ENCODE peak calls at places on chromosomes 13 and 19, in seven cellular contexts. F is PC-3, I is heart right ventricle, Z is heart left ventricle, B is mesendoderm, S is endodermal cell, Y is fibroblast of lung. K is an unnamed sample.

GRCh38 chr19:46515879-46516350 is 20.2 kb upstream of the PNMA8B start:
- DNase-seq in Y (peak; percentile 36), I (no peak), B (peak; percentile 67), Z (no peak), F (peak; percentile 59), S (no peak), K (no peak)

GRCh38 chr13:43751624-43752023 is 35.1 kb downstream of the ENOX1 start:
- DNase-seq in F (no peak), Z (no peak), S (no peak), I (no peak), B (no peak), Y (no peak), K (no peak)

GRCh38 chr13:40125336-40125735 is 469.9 kb downstream of the COG6 start:
- DNase-seq in I (no peak), Z (no peak), Y (no peak), B (no peak), S (no peak), F (no peak), K (no peak)

GRCh38 chr19:27911122-27911898 is 1301.6 kb downstream of the UQCRFS1 start:
- DNase-seq in F (no peak), I (no peak), B (no peak), Z (no peak), Y (no peak), S (peak; percentile 8), K (no peak)

GRCh38 chr13:113742445-113743120 is 16.4 kb upstream of the TMEM255B start:
- DNase-seq in F (peak; percentile 7), Y (no peak), I (no peak), S (no peak), B (no peak), Z (no peak), K (no peak)

GRCh38 chr19:9877775-9878510 is 42.8 kb downstream of the PIN1 start:
- DNase-seq in Y (peak; percentile 59), Z (no peak), B (no peak), F (peak; percentile 68), S (no peak), I (no peak), K (peak; percentile 58)

GRCh38 chr19:49506575-49507105 is 5.8 kb upstream of the FCGRT start:
- DNase-seq in Y (no peak), Z (peak; percentile 44), S (peak; percentile 96), B (peak; percentile 90), I (no peak), F (peak; percentile 83), K (no peak)

GRCh38 chr19:14514215-14514871 is 3.9 kb downstream of the DNAJB1 start:
- DNase-seq in I (no peak), Y (no peak), F (no peak), B (no peak), Z (no peak), S (no peak), K (no peak)

GRCh38 chr19:5484398-5485285 is 29.4 kb downstream of the ZNRF4 start:
- DNase-seq in Z (no peak), I (no peak), B (peak; percentile 91), Y (peak; percentile 71), S (peak; percentile 89), F (no peak), K (no peak)

GRCh38 chr19:5491565-5491964 is 36.3 kb downstream of the ZNRF4 start:
- DNase-seq in F (no peak), S (no peak), I (no peak), Z (no peak), Y (no peak), B (no peak), K (no peak)

GRCh38 chr19:8361921-8362793 is 1.8 kb upstream of the ANGPTL4 start:
- DNase-seq in F (peak; percentile 100), I (peak; percentile 95), Z (peak; percentile 97), Y (peak; percentile 96), S (no peak), B (no peak), K (peak; percentile 95)

GRCh38 chr19:15613338-15613737 is 1.7 kb upstream of the CYP4F8 start:
- DNase-seq in F (no peak), S (no peak), Z (no peak), Y (no peak), I (no peak), B (no peak), K (no peak)

GRCh38 chr13:80630685-80631121 is 289.8 kb upstream of the SPRY2 start:
- DNase-seq in S (no peak), B (no peak), Y (peak; percentile 13), Z (no peak), F (peak; percentile 4), I (peak; percentile 30), K (no peak)

GRCh38 chr13:44734204-44734707 is 158.1 kb upstream of the TSC22D1 start:
- DNase-seq in B (no peak), F (peak; percentile 69), S (no peak), Y (peak; percentile 64), Z (peak; percentile 44), I (peak; percentile 55), K (no peak)

GRCh38 chr13:78137404-78138142 is 218.9 kb upstream of the EDNRB start:
- DNase-seq in S (peak; percentile 81), Y (peak; percentile 59), B (peak; percentile 92), I (no peak), Z (no peak), F (peak; percentile 78), K (peak; percentile 33)

GRCh38 chr13:113542751-113543424 is 41.7 kb upstream of the TFDP1 start:
- DNase-seq in Y (no peak), S (no peak), Z (no peak), I (no peak), B (no peak), F (no peak), K (no peak)

GRCh38 chr19:29639086-29639485 is 26.2 kb upstream of the PLEKHF1 start:
- DNase-seq in F (no peak), B (no peak), S (no peak), Y (no peak), I (no peak), Z (no peak), K (no peak)

GRCh38 chr19:18708452-18709231 is 25.2 kb downstream of the CRTC1 start:
- DNase-seq in I (peak; percentile 28), Y (no peak), B (no peak), S (no peak), Z (peak; percentile 51), F (no peak), K (no peak)

GRCh38 chr13:31149604-31150003 is 12.1 kb downstream of the HSPH1 start:
- DNase-seq in Z (no peak), I (no peak), Y (no peak), F (no peak), B (no peak), S (no peak), K (no peak)
- H3K36me3 ChIP-seq in Z (peaks cover 100% of the 10 kb centered on the region), I (peaks cover 100% of the 10 kb centered on the region), Y (peaks cover 3% of the 10 kb centered on the region), F (peaks cover 93% of the 10 kb centered on the region), B (peaks cover 8% of the 10 kb centered on the region), S (peaks cover 99% of the 10 kb centered on the region), K (peaks cover 94% of the 10 kb centered on the region)

GRCh38 chr19:17074628-17075034 is 621 bp downstream of the HAUS8 start:
- DNase-seq in I (no peak), F (no peak), Y (no peak), S (no peak), B (no peak), Z (no peak), K (no peak)

GRCh38 chr19:17070912-17071311 is 4.3 kb downstream of the HAUS8 start:
- DNase-seq in I (no peak), Z (no peak), B (no peak), Y (no peak), F (no peak), S (no peak), K (no peak)

GRCh38 chr19:17070421-17070820 is 4.8 kb downstream of the HAUS8 start:
- DNase-seq in S (no peak), Z (no peak), F (no peak), I (no peak), Y (no peak), B (no peak), K (no peak)

GRCh38 chr19:17073869-17074627 is 1.2 kb downstream of the HAUS8 start:
- DNase-seq in B (peak; percentile 66), S (peak; percentile 77), Z (no peak), Y (no peak), F (no peak), I (no peak), K (no peak)

DNA sequence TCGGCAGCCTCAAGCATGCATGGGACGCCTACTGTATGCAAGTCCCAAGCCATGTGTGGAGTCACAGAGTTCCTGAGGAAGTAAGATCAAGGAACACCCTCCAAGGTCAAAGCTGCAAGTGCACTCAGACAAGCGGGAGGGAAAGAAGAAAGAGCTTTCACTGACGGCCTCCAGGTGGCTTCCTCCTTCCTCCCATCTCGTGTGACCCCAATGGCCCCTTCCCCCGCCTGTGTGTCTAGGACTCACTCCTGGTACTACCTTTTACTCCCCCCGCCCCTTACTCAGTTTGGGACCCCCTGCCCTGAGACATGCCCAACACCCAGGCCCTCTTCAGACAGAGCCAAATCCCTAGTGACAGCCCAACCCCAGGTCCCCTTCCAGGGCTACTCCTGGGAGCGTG is 6.0 kb downstream of the HAUS8 start:
- DNase-seq in B (peak; percentile 39), S (peak; percentile 61), I (no peak), F (no peak), Z (no peak), Y (no peak), K (no peak)
- H3K36me3 ChIP-seq in B (peaks cover 9% of the 10 kb centered on the region), S (peaks cover 47% of the 10 kb centered on the region), I (peaks cover 30% of the 10 kb centered on the region), F (peaks cover 43% of the 10 kb centered on the region), Z (peaks cover 5% of the 10 kb centered on the region), Y (no peaks in the 10 kb centered on the region), K (peaks cover 19% of the 10 kb centered on the region)

GRCh38 chr13:46158983-46159382 is 23.0 kb downstream of the LCP1 start:
- DNase-seq in F (no peak), I (no peak), Z (no peak), S (no peak), B (no peak), Y (no peak), K (no peak)
- H3K36me3 ChIP-seq in F (peaks cover 27% of the 10 kb centered on the region), I (no peaks in the 10 kb centered on the region), Z (no peaks in the 10 kb centered on the region), S (no peaks in the 10 kb centered on the region), B (no peaks in the 10 kb centered on the region), Y (no peaks in the 10 kb centered on the region), K (no peaks in the 10 kb centered on the region)

DNA sequence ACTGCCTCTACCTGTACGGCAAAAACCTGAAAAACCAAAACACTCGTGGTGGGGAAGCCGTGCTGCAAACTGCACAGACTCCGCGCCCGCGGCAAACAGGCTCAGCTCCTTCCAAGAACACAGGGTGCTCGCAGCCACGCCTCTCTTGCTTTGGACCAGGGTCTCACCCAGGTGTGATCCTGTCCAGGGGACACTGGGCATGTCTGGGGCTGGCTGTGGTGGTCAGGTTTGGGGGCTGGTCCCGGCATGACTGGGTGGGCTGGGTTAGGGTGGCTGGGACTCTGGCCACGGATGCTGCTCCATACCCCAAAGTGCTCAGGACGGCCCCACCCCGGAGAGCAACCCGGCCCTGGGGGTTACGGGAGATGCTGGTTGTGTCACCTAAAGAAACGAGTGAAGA is 13.9 kb downstream of the GPX4 start:
- DNase-seq in Y (no peak), S (no peak), B (no peak), F (no peak), I (no peak), Z (no peak), K (no peak)
- H3K36me3 ChIP-seq in Y (peaks cover 63% of the 10 kb centered on the region), S (peaks cover 32% of the 10 kb centered on the region), B (peaks cover 8% of the 10 kb centered on the region), F (peaks cover 13% of the 10 kb centered on the region), I (peaks cover 76% of the 10 kb centered on the region), Z (peaks cover 84% of the 10 kb centered on the region), K (peaks cover 33% of the 10 kb centered on the region)

GRCh38 chr19:34324320-34324719 is 40.7 kb upstream of the GPI start:
- DNase-seq in B (no peak), F (no peak), I (no peak), Z (no peak), S (no peak), Y (no peak), K (no peak)
- H3K36me3 ChIP-seq in B (peaks cover 3% of the 10 kb centered on the region), F (no peaks in the 10 kb centered on the region), I (peaks cover 96% of the 10 kb centered on the region), Z (peaks cover 92% of the 10 kb centered on the region), S (peaks cover 63% of the 10 kb centered on the region), Y (peaks cover 9% of the 10 kb centered on the region), K (peaks cover 12% of the 10 kb centered on the region)

K was measured in HCT116.